ENCODE peak calls at places on chromosome 14, in seven cellular contexts. W is SK-N-SH, K is HepG2, S is GM12892, Y is K562, N is GM12878, D is H1. C is an unnamed sample.

GRCh38 chr14:45251912-45252311 is 1.1 kb downstream of the MIS18BP1 start:
- DNase-seq in K (peak; percentile 16), Y (no peak), W (peak; percentile 9), N (peak; percentile 67), D (no peak), S (peak; percentile 16), C (peak; percentile 26)

GRCh38 chr14:80792756-80793155 is 148.8 kb downstream of the CEP128 start:
- DNase-seq in N (no peak), W (no peak), S (no peak), K (no peak), Y (no peak), D (no peak), C (no peak)

GRCh38 chr14:61479746-61480502 is 158.5 kb downstream of the PRKCH start:
- DNase-seq in N (no peak), K (no peak), W (no peak), S (no peak), Y (no peak), D (no peak), C (no peak)

GRCh38 chr14:92638904-92639303 is 109.5 kb downstream of the LGMN start:
- DNase-seq in D (no peak), N (no peak), Y (no peak), S (no peak), K (no peak), W (no peak), C (no peak)

GRCh38 chr14:63308723-63309317 is 9.9 kb downstream of the GPHB5 start:
- DNase-seq in D (peak; percentile 23), K (peak; percentile 40), Y (peak; percentile 6), S (no peak), W (peak; percentile 12), N (no peak), C (no peak)

GRCh38 chr14:37721976-37722659 is 126.7 kb downstream of the TTC6 start:
- DNase-seq in N (no peak), D (no peak), Y (no peak), S (no peak), W (no peak), K (peak; percentile 85), C (no peak)

GRCh38 chr14:58098507-58098906 is 53.5 kb downstream of the ARMH4 start:
- DNase-seq in N (no peak), D (no peak), Y (no peak), K (no peak), S (no peak), W (no peak), C (no peak)

GRCh38 chr14:57755018-57755521 is 110.8 kb downstream of the SLC35F4 start:
- DNase-seq in D (no peak), S (no peak), K (no peak), Y (no peak), N (no peak), W (no peak), C (no peak)

GRCh38 chr14:60655114-60655897 is 6.0 kb upstream of the SIX1 start:
- DNase-seq in K (no peak), Y (no peak), N (no peak), W (peak; percentile 41), S (no peak), D (no peak), C (no peak)

GRCh38 chr14:88198441-88198840 is 124.6 kb downstream of the KCNK10 start:
- DNase-seq in K (no peak), W (no peak), N (no peak), Y (no peak), D (no peak), S (no peak), C (no peak)

GRCh38 chr14:54901380-54902142 is 1.1 kb downstream of the GCH1 start:
- DNase-seq in K (no peak), N (no peak), Y (no peak), S (no peak), D (no peak), W (peak; percentile 48), C (no peak)

GRCh38 chr14:62957562-62957961 is 87.7 kb downstream of the KCNH5 start:
- DNase-seq in W (no peak), Y (no peak), N (no peak), D (no peak), S (no peak), K (no peak), C (no peak)

GRCh38 chr14:69262516-69262915 is 2.6 kb downstream of the GALNT16 start:
- DNase-seq in W (no peak), Y (no peak), K (no peak), N (no peak), D (no peak), S (no peak), C (no peak)

GRCh38 chr14:94550041-94550440 is 11.2 kb upstream of the SERPINA4 start:
- DNase-seq in K (no peak), Y (no peak), N (no peak), D (no peak), W (no peak), S (no peak), C (no peak)

GRCh38 chr14:56964885-56965284 is 154.6 kb upstream of the OTX2 start:
- DNase-seq in W (no peak), S (no peak), Y (no peak), D (no peak), N (no peak), K (no peak), C (no peak)

GRCh38 chr14:65169351-65169750 is 67.0 kb upstream of the MAX start:
- DNase-seq in W (no peak), S (peak; percentile 52), D (no peak), N (peak; percentile 91), Y (no peak), K (no peak), C (no peak)

GRCh38 chr14:31926652-31927347 is 150.3 kb upstream of the ARHGAP5 start:
- DNase-seq in Y (no peak), D (no peak), W (no peak), S (no peak), K (peak; percentile 46), N (no peak), C (no peak)

GRCh38 chr14:38808734-38809455 is 294.1 kb downstream of the SEC23A start:
- DNase-seq in N (no peak), S (no peak), K (peak; percentile 21), Y (no peak), D (no peak), W (no peak), C (no peak)

GRCh38 chr14:65260786-65261185 is 151.7 kb upstream of the FUT8 start:
- DNase-seq in W (no peak), D (no peak), Y (no peak), S (no peak), K (no peak), N (no peak), C (no peak)

GRCh38 chr14:104967414-104968152 is 10.6 kb downstream of the AHNAK2 start:
- DNase-seq in W (peak; percentile 51), N (no peak), Y (no peak), K (no peak), D (no peak), S (no peak), C (no peak)

GRCh38 chr14:104968541-104969401 is 9.4 kb downstream of the AHNAK2 start:
- DNase-seq in Y (no peak), K (no peak), S (no peak), W (peak; percentile 51), D (no peak), N (no peak), C (no peak)

GRCh38 chr14:104967144-104967413 is 11.1 kb downstream of the AHNAK2 start:
- DNase-seq in S (no peak), K (no peak), D (no peak), W (no peak), N (no peak), Y (no peak), C (no peak)

GRCh38 chr14:104966261-104967143 is 11.7 kb downstream of the AHNAK2 start:
- DNase-seq in W (no peak), D (no peak), S (no peak), Y (no peak), N (no peak), K (no peak), C (no peak)

DNA sequence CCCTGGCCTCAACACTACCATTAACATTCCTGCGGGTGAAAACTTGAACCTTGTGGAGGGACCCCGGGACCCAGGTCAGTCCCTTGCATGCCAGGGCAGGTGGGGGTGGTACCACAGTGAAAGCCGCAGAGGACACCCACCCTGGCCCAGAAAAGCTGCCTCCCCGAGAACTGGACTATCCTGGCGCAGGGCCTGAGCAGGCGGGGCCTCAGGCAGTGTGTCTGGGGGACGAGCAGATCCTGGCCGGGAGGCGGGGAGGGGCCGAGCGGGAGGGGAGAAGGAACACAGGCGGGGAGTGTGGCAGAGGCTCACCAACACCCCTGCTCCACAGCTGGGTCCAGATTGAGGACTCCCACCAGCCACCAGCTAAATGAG is 10.0 kb downstream of the AHNAK2 start:
- DNase-seq in N (no peak), S (no peak), K (no peak), D (no peak), W (peak; percentile 75), Y (peak; percentile 48), C (no peak)
- TF ChIP-seq TAF1 in N (no peak), S (no peak), K (no peak), D (no peak), W (no peak), Y (no peak), C (no peak)

DNA sequence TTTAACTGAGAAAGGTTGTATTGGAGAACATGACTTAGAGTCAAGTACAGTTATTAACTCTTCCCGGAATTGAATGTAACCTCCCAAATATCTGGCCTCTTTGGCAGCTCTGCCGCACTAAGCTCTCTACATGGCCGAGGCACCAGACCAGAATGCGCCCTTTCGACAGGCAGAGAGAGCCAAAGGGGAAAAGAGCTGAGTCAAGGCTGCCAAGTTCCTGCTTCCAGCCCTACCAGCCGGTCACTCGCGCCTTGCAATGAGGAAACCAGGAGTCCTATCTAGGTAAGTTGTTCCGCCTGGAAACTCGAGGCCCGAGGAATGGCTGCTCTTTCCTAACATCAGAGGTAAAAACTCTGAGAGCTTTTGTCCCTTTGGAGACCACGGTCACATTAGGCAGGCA is 172.2 kb downstream of the BRMS1L start:
- DNase-seq in Y (no peak), S (no peak), D (no peak), N (no peak), W (no peak), K (no peak), C (no peak)
- TF ChIP-seq TAF1 in Y (no peak), S (no peak), D (no peak), N (no peak), W (no peak), K (no peak), C (no peak)

GRCh38 chr14:51394391-51394790 is 154.3 kb downstream of the TMX1 start:
- DNase-seq in W (no peak), N (no peak), S (no peak), D (no peak), Y (no peak), K (no peak), C (no peak)
- TF ChIP-seq TAF1 in W (no peak), N (no peak), S (no peak), D (no peak), Y (no peak), K (no peak), C (no peak)

DNA sequence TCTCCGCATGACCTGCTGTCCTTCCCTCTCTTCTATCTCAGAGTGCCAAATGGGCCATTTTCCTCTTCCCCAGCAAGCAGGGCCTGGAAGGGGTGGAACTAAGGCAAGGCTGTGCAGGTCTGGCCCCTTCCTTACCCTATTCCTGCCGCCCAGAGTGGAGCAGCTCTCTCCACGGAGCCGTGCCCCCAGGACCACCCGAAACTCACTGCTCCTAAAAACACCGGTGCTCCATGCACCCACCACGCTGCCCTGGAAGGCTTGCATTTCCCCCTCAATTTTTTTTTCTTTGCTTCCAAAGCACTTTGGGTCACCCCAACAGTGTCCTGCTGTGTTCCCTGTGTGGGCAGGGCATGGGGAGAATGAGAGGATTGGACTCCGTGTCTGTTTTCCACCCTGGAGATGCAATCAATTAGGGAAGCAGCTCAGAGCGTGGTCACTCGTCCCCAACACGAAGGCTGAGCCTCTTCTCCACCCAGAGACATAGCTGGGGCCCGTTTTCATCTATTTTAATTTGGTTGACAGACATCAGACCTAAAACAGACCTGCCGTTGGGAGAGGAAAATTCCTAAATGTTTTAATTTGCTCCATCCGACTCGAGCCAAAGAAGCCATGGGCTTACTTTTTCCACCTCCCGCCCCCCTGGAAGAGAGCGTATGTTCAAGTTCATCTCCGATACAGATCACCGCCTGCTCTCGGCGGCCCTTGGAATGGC is 48.4 kb upstream of the MEG3 start:
- DNase-seq in K (no peak), W (peak; percentile 77), S (no peak), N (no peak), D (no peak), Y (no peak), C (no peak)
- TF ChIP-seq TAF1 in K (no peak), W (no peak), S (no peak), N (no peak), D (no peak), Y (no peak), C (no peak)